ENCODE peak calls at places on chromosomes 6 and 20, in four cellular contexts. W is left cardiac atrium; P is activated CD8-positive, alpha-beta memory T cell treated with anti-CD3 and anti-CD28 coated beads, Interleukin-2, amount 10 ng/mL, durations not matched to agents 7 days and 5 days; L is left ventricle myocardium superior. T is an unnamed sample.

GRCh38 chr6:109221543-109222195 is 126.4 kb downstream of the CEP57L1 start:
- DNase-seq in W (no peak), P (no peak), L (no peak), T (no peak)

GRCh38 chr20:29427201-29428060 is 1830.0 kb upstream of the DEFB115 start:
- DNase-seq in W (no peak), P (no peak), L (no peak), T (no peak)

GRCh38 chr6:2558861-2559811 is 191.6 kb downstream of the MYLK4 start:
- DNase-seq in W (no peak), P (no peak), L (no peak), T (no peak)

GRCh38 chr6:9225441-9225871 is 790.1 kb upstream of the SLC35B3 start:
- DNase-seq in W (no peak), P (no peak), L (no peak), T (no peak)

GRCh38 chr20:32482251-32483220 is 102.6 kb downstream of the NOL4L start:
- DNase-seq in W (peak), P (no peak), L (peak), T (peak)

GRCh38 chr6:32327103-32327502 is 44.6 kb downstream of the TSBP1 start:
- DNase-seq in W (no peak), P (no peak), L (no peak), T (no peak)

GRCh38 chr20:50110141-50111047 is 2.6 kb downstream of the UBE2V1 start:
- DNase-seq in W (no peak), P (peak), L (no peak), T (peak)

GRCh38 chr6:15948930-15949900 is 179.7 kb upstream of the MYLIP start:
- DNase-seq in W (no peak), P (no peak), L (no peak), T (no peak)

GRCh38 chr6:113997106-113997505 is 26.2 kb upstream of the HDAC2 start:
- DNase-seq in W (no peak), P (no peak), L (no peak), T (no peak)

GRCh38 chr6:107646176-107646575 is 156.3 kb downstream of the SOBP start:
- DNase-seq in W (peak), P (no peak), L (peak), T (peak)

GRCh38 chr20:48631114-48632016 is 196.4 kb downstream of the PREX1 start:
- DNase-seq in W (no peak), P (no peak), L (no peak), T (no peak)

GRCh38 chr6:113763311-113763766 is 93.8 kb upstream of the MARCKS start:
- DNase-seq in W (no peak), P (no peak), L (no peak), T (no peak)

GRCh38 chr6:15644904-15645303 is 17.9 kb downstream of the DTNBP1 start:
- DNase-seq in W (no peak), P (no peak), L (no peak), T (no peak)

GRCh38 chr6:1536526-1537429 is 72.9 kb upstream of the FOXC1 start:
- DNase-seq in W (no peak), P (no peak), L (no peak), T (no peak)

GRCh38 chr6:125009578-125009977 is 47.3 kb downstream of the RNF217 start:
- DNase-seq in W (no peak), P (no peak), L (no peak), T (no peak)

GRCh38 chr20:57371363-57371762 is 19.8 kb upstream of the RBM38 start:
- DNase-seq in W (no peak), P (no peak), L (no peak), T (no peak)

GRCh38 chr6:155154158-155154830 is 109.5 kb upstream of the CLDN20 start:
- DNase-seq in W (no peak), P (peak), L (no peak), T (no peak)

GRCh38 chr6:74369556-74369993 is 673.6 kb downstream of the CD109 start:
- DNase-seq in W (no peak), P (no peak), L (no peak), T (no peak)

GRCh38 chr6:48240287-48240686 is 129.3 kb upstream of the PTCHD4 start:
- DNase-seq in W (no peak), P (no peak), L (no peak), T (no peak)

GRCh38 chr20:34250005-34250404 is 8.8 kb downstream of the ASIP start:
- DNase-seq in W (no peak), P (no peak), L (no peak), T (no peak)

GRCh38 chr6:57205550-57206328 is 16.4 kb downstream of the RAB23 start:
- DNase-seq in W (no peak), P (no peak), L (no peak), T (no peak)

GRCh38 chr6:146689806-146690205 is 91.0 kb downstream of the ADGB start:
- DNase-seq in W (no peak), P (no peak), L (no peak), T (no peak)

GRCh38 chr6:32947552-32948465 is 5.1 kb downstream of the HLA-DMA start:
- DNase-seq in W (no peak), P (peak), L (no peak), T (no peak)

GRCh38 chr6:160505970-160506369 is 157.8 kb downstream of the SLC22A3 start:
- DNase-seq in W (no peak), P (no peak), L (no peak), T (no peak)

GRCh38 chr20:38726849-38727601 is 2.7 kb downstream of the SLC32A1 start:
- DNase-seq in W (peak), P (peak), L (peak), T (peak)

GRCh38 chr6:10271982-10272381 is 142.9 kb downstream of the TFAP2A start:
- DNase-seq in W (no peak), P (no peak), L (no peak), T (no peak)

GRCh38 chr20:37295001-37295400 is 5.5 kb downstream of the MANBAL start:
- DNase-seq in W (no peak), P (no peak), L (no peak), T (peak)

GRCh38 chr20:45343445-45343866 is 4.8 kb downstream of the SDC4 start:
- DNase-seq in W (no peak), P (no peak), L (no peak), T (no peak)

GRCh38 chr20:44052166-44052565 is 134.8 kb downstream of the JPH2 start:
- DNase-seq in W (no peak), P (no peak), L (no peak), T (no peak)

GRCh38 chr6:21827425-21828192 is 234.1 kb downstream of the SOX4 start:
- DNase-seq in W (no peak), P (no peak), L (no peak), T (no peak)

GRCh38 chr6:24283043-24283985 is 74.5 kb downstream of the DCDC2 start:
- DNase-seq in W (peak), P (peak), L (peak), T (peak)

GRCh38 chr6:122322824-122323223 is 76.6 kb upstream of the HSF2 start:
- DNase-seq in W (no peak), P (no peak), L (no peak), T (peak)

GRCh38 chr6:97053643-97054411 is 129.3 kb downstream of the KLHL32 start:
- DNase-seq in W (no peak), P (no peak), L (no peak), T (no peak)

GRCh38 chr20:34074101-34074760 is 37.8 kb downstream of the EIF2S2 start:
- DNase-seq in W (no peak), P (no peak), L (no peak), T (no peak)

GRCh38 chr20:20213722-20214121 is 154.2 kb upstream of the INSM1 start:
- DNase-seq in W (no peak), P (no peak), L (no peak), T (no peak)

GRCh38 chr6:164753517-164753916 is 555.9 kb downstream of the C6orf118 start:
- DNase-seq in W (no peak), P (no peak), L (no peak), T (no peak)

GRCh38 chr6:155274533-155274932 is 10.7 kb downstream of the CLDN20 start:
- DNase-seq in W (no peak), P (no peak), L (no peak), T (no peak)

GRCh38 chr6:109434456-109434855 is 6.0 kb downstream of the PPIL6 start:
- DNase-seq in W (no peak), P (no peak), L (no peak), T (no peak)

GRCh38 chr6:111841822-111842221 is 31.4 kb downstream of the FYN start:
- DNase-seq in W (no peak), P (peak), L (no peak), T (peak)